ENCODE peak calls at places on chromosomes 13 and 19, in six cellular contexts. F is GM23338, K is GM12878, C is K562, Y is hepatocyte, H is H1. W is an unnamed sample.

GRCh38 chr13:23610966-23611486 is 40.8 kb downstream of the TNFRSF19 start:
- DNase-seq in F (no peak), K (no peak), C (no peak), Y (no peak), H (no peak), W (no peak)

GRCh38 chr13:38042771-38043170 is 173.2 kb upstream of the TRPC4 start:
- DNase-seq in F (no peak), K (no peak), C (no peak), Y (no peak), H (no peak), W (no peak)

GRCh38 chr19:35596366-35596999 is 10.5 kb downstream of the PMIS2 start:
- DNase-seq in F (peak), K (peak), C (peak), Y (no peak), H (no peak), W (no peak)

GRCh38 chr13:97660488-97661086 is 226.6 kb downstream of the RAP2A start:
- DNase-seq in F (no peak), K (no peak), C (no peak), Y (no peak), H (no peak), W (no peak)

GRCh38 chr19:28700176-28700575 is 512.8 kb downstream of the UQCRFS1 start:
- DNase-seq in F (no peak), K (no peak), C (no peak), Y (no peak), H (no peak), W (no peak)

GRCh38 chr19:33376423-33376822 is 2.9 kb downstream of the CEBPG start:
- DNase-seq in F (no peak), K (no peak), C (no peak), Y (peak), H (no peak), W (peak)

GRCh38 chr19:7450243-7451223 is 38.3 kb downstream of the PEX11G start:
- DNase-seq in F (no peak), K (peak), C (no peak), Y (peak), H (no peak), W (peak)

GRCh38 chr19:16367269-16367683 is 42.6 kb downstream of the KLF2 start:
- DNase-seq in F (no peak), K (peak), C (no peak), Y (no peak), H (no peak), W (no peak)

GRCh38 chr13:99415851-99416331 is 85.4 kb upstream of the TM9SF2 start:
- DNase-seq in F (no peak), K (no peak), C (no peak), Y (no peak), H (no peak), W (no peak)

GRCh38 chr19:6455924-6456323 is 3.7 kb downstream of the SLC25A23 start:
- DNase-seq in F (no peak), K (no peak), C (no peak), Y (no peak), H (no peak), W (no peak)

GRCh38 chr19:30420881-30421280 is 48.7 kb downstream of the ZNF536 start:
- DNase-seq in F (no peak), K (no peak), C (no peak), Y (no peak), H (peak), W (no peak)

GRCh38 chr13:48653074-48654054 is at the start of gene CYSLTR2:
- DNase-seq in F (peak), K (peak), C (no peak), Y (peak), H (no peak), W (no peak)

GRCh38 chr13:21020581-21020980 is 40.8 kb downstream of the LATS2 start:
- DNase-seq in F (no peak), K (no peak), C (no peak), Y (no peak), H (no peak), W (no peak)

GRCh38 chr13:101514695-101515275 is 62.3 kb downstream of the ITGBL1 start:
- DNase-seq in F (peak), K (no peak), C (peak), Y (peak), H (no peak), W (no peak)

GRCh38 chr13:40389081-40389641 is 277.3 kb downstream of the FOXO1 start:
- DNase-seq in F (no peak), K (peak), C (no peak), Y (no peak), H (no peak), W (no peak)

GRCh38 chr19:9936151-9937000 is at the start of gene OLFM2:
- DNase-seq in F (peak), K (no peak), C (peak), Y (peak), H (peak), W (no peak)

GRCh38 chr13:87078947-87079795 is 592.0 kb upstream of the SLITRK5 start:
- DNase-seq in F (no peak), K (no peak), C (no peak), Y (no peak), H (no peak), W (no peak)

GRCh38 chr19:49231804-49232203 is 74.2 kb downstream of the TRPM4 start:
- DNase-seq in F (no peak), K (peak), C (no peak), Y (no peak), H (no peak), W (no peak)

GRCh38 chr13:26721251-26721939 is 39.2 kb downstream of the GPR12 start:
- DNase-seq in F (no peak), K (no peak), C (no peak), Y (no peak), H (no peak), W (no peak)

GRCh38 chr19:39676004-39676403 is 20.3 kb downstream of the LGALS16 start:
- DNase-seq in F (no peak), K (peak), C (no peak), Y (no peak), H (peak), W (no peak)

GRCh38 chr13:48817166-48817802 is 158.4 kb upstream of the FNDC3A start:
- DNase-seq in F (no peak), K (no peak), C (no peak), Y (no peak), H (no peak), W (no peak)

GRCh38 chr19:10766049-10766623 is 48.3 kb downstream of the DNM2 start:
- DNase-seq in F (no peak), K (no peak), C (no peak), Y (no peak), H (no peak), W (no peak)

GRCh38 chr19:51323481-51323891 is 12.0 kb downstream of the IGLON5 start:
- DNase-seq in F (no peak), K (no peak), C (no peak), Y (no peak), H (no peak), W (no peak)

GRCh38 chr13:100674363-100674847 is at the start of gene TMTC4:
- DNase-seq in F (peak), K (no peak), C (peak), Y (peak), H (no peak), W (no peak)

GRCh38 chr19:35006342-35006998 is 6.3 kb downstream of the GRAMD1A start:
- DNase-seq in F (no peak), K (no peak), C (no peak), Y (peak), H (no peak), W (no peak)

GRCh38 chr19:34066007-34066656 is 106.2 kb upstream of the LSM14A start:
- DNase-seq in F (peak), K (no peak), C (no peak), Y (no peak), H (no peak), W (no peak)

GRCh38 chr19:8069116-8069973 is 16.8 kb downstream of the CCL25 start:
- DNase-seq in F (peak), K (no peak), C (peak), Y (no peak), H (peak), W (no peak)

GRCh38 chr13:112752711-112753541 is 63.1 kb downstream of the ATP11A start:
- DNase-seq in F (no peak), K (no peak), C (no peak), Y (no peak), H (no peak), W (no peak)

GRCh38 chr13:65913173-65913572 is 1317.0 kb downstream of the PCDH9 start:
- DNase-seq in F (no peak), K (no peak), C (no peak), Y (no peak), H (no peak), W (no peak)

GRCh38 chr13:24038846-24039330 is 121.6 kb upstream of the SPATA13 start:
- DNase-seq in F (no peak), K (no peak), C (no peak), Y (no peak), H (no peak), W (no peak)

GRCh38 chr13:44244288-44244687 is 129.3 kb upstream of the SERP2 start:
- DNase-seq in F (no peak), K (no peak), C (peak), Y (no peak), H (no peak), W (no peak)

GRCh38 chr19:46489445-46490272 is 6.0 kb downstream of the PNMA8B start:
- DNase-seq in F (peak), K (no peak), C (peak), Y (peak), H (peak), W (no peak)
- TF ChIP-seq EZH2 in F (peak), K (no peak), C (no peak), Y (no peak), H (peak), W (no peak)

DNA sequence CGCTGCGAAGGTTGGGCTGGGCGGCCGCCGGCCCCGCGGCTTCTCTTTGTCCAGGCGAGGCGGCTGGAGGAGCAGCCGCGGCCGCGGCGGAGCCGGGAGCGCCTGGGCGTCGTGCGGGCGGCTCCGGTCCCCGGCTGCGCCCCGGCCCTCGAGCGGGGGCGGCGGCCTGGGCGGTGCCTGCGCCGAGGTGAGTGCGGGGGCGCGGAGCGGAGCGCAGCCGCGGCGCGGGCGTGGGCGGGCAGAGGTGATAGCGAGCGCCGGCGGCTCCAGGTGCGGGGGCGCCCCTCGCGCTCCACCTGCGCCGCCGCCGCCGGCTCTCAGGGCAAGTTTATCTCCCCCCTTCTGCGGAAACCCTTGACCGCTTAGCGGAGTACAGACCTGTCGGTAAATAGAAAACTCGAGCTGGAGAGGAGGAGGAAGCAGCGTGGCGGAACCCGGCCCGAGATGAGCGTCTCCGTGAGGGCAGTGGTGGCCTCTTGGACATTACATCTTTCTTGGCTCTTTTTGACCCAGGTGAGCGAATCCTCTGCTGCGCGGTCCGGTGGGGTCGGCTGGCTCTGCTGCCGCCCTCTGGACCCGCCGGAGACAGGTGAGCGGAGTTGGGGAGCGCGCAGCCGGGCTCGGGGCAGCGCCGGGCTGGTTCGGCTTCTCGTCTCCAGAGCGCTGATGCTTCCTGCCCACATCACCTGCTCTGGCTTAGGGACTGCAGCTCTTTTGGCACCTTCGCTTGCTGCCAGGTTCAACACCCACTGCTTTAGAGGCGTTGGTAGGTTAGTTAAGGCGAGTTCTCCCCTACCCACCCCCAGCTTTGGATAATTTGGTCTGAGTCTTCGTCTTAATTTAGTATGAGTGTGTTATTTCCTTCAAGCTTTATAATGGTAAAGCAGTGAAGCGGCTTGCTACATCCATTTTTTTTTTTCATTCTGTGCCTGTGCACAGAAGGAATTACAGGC is at the start of gene MTUS2:
- DNase-seq in F (peak), K (no peak), C (peak), Y (peak), H (peak), W (no peak)
- TF ChIP-seq EZH2 in F (peak), K (no peak), C (no peak), Y (peak), H (no peak), W (peak)

GRCh38 chr19:4613258-4613751 is 26.0 kb upstream of the TNFAIP8L1 start:
- DNase-seq in F (no peak), K (no peak), C (no peak), Y (no peak), H (no peak), W (no peak)

GRCh38 chr19:4604912-4605311 is 34.4 kb upstream of the TNFAIP8L1 start:
- DNase-seq in F (no peak), K (no peak), C (no peak), Y (no peak), H (no peak), W (no peak)

GRCh38 chr19:4606921-4607678 is 32.2 kb upstream of the TNFAIP8L1 start:
- DNase-seq in F (peak), K (no peak), C (peak), Y (peak), H (peak), W (no peak)

GRCh38 chr19:4606181-4606580 is 33.1 kb upstream of the TNFAIP8L1 start:
- DNase-seq in F (no peak), K (no peak), C (no peak), Y (no peak), H (no peak), W (no peak)

GRCh38 chr19:4609878-4610511 is 29.3 kb upstream of the TNFAIP8L1 start:
- DNase-seq in F (peak), K (no peak), C (no peak), Y (no peak), H (peak), W (no peak)
- TF ChIP-seq EZH2 in F (no peak), K (no peak), C (no peak), Y (no peak), H (no peak), W (no peak)

GRCh38 chr19:3366761-3367571 is 583 bp downstream of the NFIC start:
- DNase-seq in F (no peak), K (no peak), C (peak), Y (no peak), H (peak), W (no peak)
- TF ChIP-seq EZH2 in F (peak), K (no peak), C (no peak), Y (peak), H (no peak), W (no peak)

DNA sequence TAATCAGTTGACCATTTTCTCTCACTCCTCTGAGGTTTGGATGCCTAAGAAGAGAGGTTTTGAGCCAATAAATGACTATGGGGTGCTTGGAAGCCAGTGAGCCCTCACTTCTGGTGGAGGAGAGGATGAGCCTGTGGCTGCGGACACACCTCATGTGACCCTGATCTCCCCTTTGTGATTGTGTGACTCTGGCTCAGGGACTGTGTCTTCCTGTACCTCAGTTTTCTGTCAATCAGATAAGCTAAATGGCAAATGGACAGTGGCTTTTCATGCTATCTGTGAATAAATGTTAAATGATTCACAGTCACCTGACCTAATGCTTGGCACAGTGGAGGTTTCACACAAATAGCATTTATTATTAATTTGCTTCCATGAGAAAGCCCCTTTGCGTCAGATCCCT is 2.7 kb downstream of the PSG8 start:
- DNase-seq in F (no peak), K (no peak), C (no peak), Y (no peak), H (no peak), W (no peak)
- TF ChIP-seq EZH2 in F (no peak), K (no peak), C (no peak), Y (no peak), H (no peak), W (no peak)

GRCh38 chr19:31537136-31537535 is 187.9 kb upstream of the TSHZ3 start:
- DNase-seq in F (no peak), K (no peak), C (no peak), Y (no peak), H (peak), W (no peak)
- TF ChIP-seq EZH2 in F (no peak), K (no peak), C (no peak), Y (no peak), H (no peak), W (no peak)

GRCh38 chr13:28094311-28094710 is 6.1 kb downstream of the FLT3 start:
- DNase-seq in F (no peak), K (no peak), C (no peak), Y (no peak), H (no peak), W (no peak)

GRCh38 chr13:28100149-28101121 is at the start of gene FLT3:
- DNase-seq in F (peak), K (no peak), C (peak), Y (peak), H (peak), W (no peak)

GRCh38 chr13:28097503-28097902 is 2.9 kb downstream of the FLT3 start:
- DNase-seq in F (no peak), K (no peak), C (no peak), Y (no peak), H (no peak), W (no peak)

GRCh38 chr13:28093871-28094270 is 6.5 kb downstream of the FLT3 start:
- DNase-seq in F (no peak), K (no peak), C (no peak), Y (no peak), H (no peak), W (no peak)

DNA sequence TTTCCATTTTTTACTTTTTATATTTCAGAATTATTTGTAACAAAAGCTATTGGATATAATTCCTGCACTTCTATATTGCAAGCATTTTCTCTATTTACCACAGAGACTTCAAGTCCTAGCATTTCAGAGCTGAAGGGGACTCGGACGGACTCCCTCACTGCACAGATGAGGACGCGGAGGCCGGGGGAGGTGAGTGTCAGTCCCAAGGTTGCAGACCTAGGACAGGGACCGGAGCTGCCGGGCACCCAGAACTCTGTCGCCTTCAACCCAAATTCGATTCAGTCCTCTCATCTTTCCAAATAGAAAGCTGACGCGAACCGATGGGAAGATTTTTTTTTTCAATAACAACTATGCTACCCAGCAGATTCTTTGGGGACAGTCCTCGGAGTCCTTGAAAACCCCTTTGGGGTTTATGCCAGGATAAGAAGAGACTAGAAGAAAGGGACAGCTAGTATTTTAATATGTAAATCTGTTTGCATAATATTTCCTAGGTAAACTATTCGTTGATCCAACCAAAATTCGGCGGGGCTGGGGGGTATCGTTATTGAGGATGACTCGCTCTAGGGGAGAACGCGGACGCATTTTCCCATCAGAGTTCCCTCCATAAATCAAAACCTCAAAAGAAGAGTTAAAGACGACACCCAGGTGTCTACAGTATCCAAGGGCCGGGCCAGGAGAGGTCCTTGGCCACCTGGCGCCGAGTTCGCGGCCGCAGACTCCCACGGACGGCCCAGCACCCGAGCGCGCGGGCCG is 804 bp downstream of the FLT3 start:
- DNase-seq in F (peak), K (no peak), C (no peak), Y (no peak), H (no peak), W (no peak)
- TF ChIP-seq EZH2 in F (peak), K (peak), C (no peak), Y (no peak), H (peak), W (no peak)

GRCh38 chr19:42115219-42115618 is 17.0 kb downstream of the POU2F2 start:
- DNase-seq in F (no peak), K (no peak), C (no peak), Y (no peak), H (no peak), W (no peak)
- TF ChIP-seq EZH2 in F (no peak), K (no peak), C (no peak), Y (no peak), H (no peak), W (no peak)

GRCh38 chr19:1668048-1668338 is 15.6 kb upstream of the TCF3 start:
- DNase-seq in F (no peak), K (no peak), C (no peak), Y (no peak), H (no peak), W (no peak)
- TF ChIP-seq EZH2 in F (peak), K (no peak), C (no peak), Y (no peak), H (no peak), W (no peak)